ENCODE peak calls at places on chromosome 6, in eight cellular contexts. L is right atrium auricular region, H is spleen, Z is cardiac muscle cell, T is thyroid gland, I is AG04450, R is Caco-2, X is H9. N is an unnamed sample.

GRCh38 chr6:71489736-71490135 is 201.1 kb downstream of the OGFRL1 start:
- DNase-seq in L (no peak), H (no peak), Z (peak; percentile 92), T (peak; percentile 37), I (peak; percentile 78), R (peak; percentile 91), X (peak; percentile 42), N (no peak)

GRCh38 chr6:75863001-75863400 is 114.0 kb downstream of the MYO6 start:
- DNase-seq in L (no peak), H (no peak), Z (no peak), T (no peak), I (no peak), R (no peak), X (no peak), N (no peak)

GRCh38 chr6:35583893-35584688 is 71.4 kb upstream of the TULP1 start:
- DNase-seq in L (no peak), H (no peak), Z (peak; percentile 84), T (peak; percentile 83), I (peak; percentile 53), R (peak; percentile 54), X (peak; percentile 56), N (peak; percentile 81)

GRCh38 chr6:132683543-132683942 is 24.6 kb upstream of the TAAR1 start:
- DNase-seq in L (no peak), H (no peak), Z (peak; percentile 92), T (no peak), I (no peak), R (no peak), X (no peak), N (no peak)

GRCh38 chr6:52509281-52510212 is 67.3 kb downstream of the TRAM2 start:
- DNase-seq in L (peak; percentile 44), H (no peak), Z (no peak), T (no peak), I (no peak), R (no peak), X (no peak), N (no peak)

GRCh38 chr6:90434096-90434495 is 137.5 kb upstream of the BACH2 start:
- DNase-seq in L (no peak), H (no peak), Z (no peak), T (no peak), I (no peak), R (no peak), X (peak; percentile 57), N (no peak)

GRCh38 chr6:157659536-157660271 is 163.3 kb upstream of the SNX9 start:
- DNase-seq in L (no peak), H (no peak), Z (no peak), T (peak; percentile 53), I (no peak), R (no peak), X (no peak), N (no peak)

GRCh38 chr6:1796706-1797529 is 187.2 kb downstream of the FOXC1 start:
- DNase-seq in L (no peak), H (no peak), Z (no peak), T (no peak), I (no peak), R (no peak), X (no peak), N (no peak)

GRCh38 chr6:134235937-134236751 is 81.8 kb downstream of the SGK1 start:
- DNase-seq in L (no peak), H (no peak), Z (peak; percentile 45), T (no peak), I (peak; percentile 29), R (no peak), X (no peak), N (no peak)

GRCh38 chr6:90483116-90483839 is 103.6 kb downstream of the MAP3K7 start:
- DNase-seq in L (no peak), H (no peak), Z (peak; percentile 25), T (no peak), I (no peak), R (no peak), X (no peak), N (no peak)

GRCh38 chr6:76706566-76706965 is 634.1 kb upstream of the IMPG1 start:
- DNase-seq in L (no peak), H (no peak), Z (peak; percentile 42), T (no peak), I (no peak), R (no peak), X (no peak), N (no peak)

GRCh38 chr6:28589234-28589951 is 63.7 kb downstream of the GPX5 start:
- DNase-seq in L (no peak), H (no peak), Z (peak; percentile 90), T (peak; percentile 36), I (peak; percentile 74), R (peak; percentile 83), X (peak; percentile 93), N (no peak)

GRCh38 chr6:131400054-131400781 is 172.8 kb upstream of the ARG1 start:
- DNase-seq in L (no peak), H (no peak), Z (peak; percentile 72), T (no peak), I (peak; percentile 21), R (no peak), X (no peak), N (no peak)

GRCh38 chr6:84766796-84767590 is 2.6 kb upstream of the TBX18 start:
- DNase-seq in L (no peak), H (peak; percentile 63), Z (no peak), T (no peak), I (no peak), R (no peak), X (peak; percentile 74), N (no peak)
- H3K9me3 ChIP-seq in L (no peaks in the 10 kb centered on the region), H (peaks cover 7% of the 10 kb centered on the region), Z (no peaks in the 10 kb centered on the region), T (no peaks in the 10 kb centered on the region), I (peaks cover 23% of the 10 kb centered on the region), R (no peaks in the 10 kb centered on the region), X (no peaks in the 10 kb centered on the region), N (no peaks in the 10 kb centered on the region)

GRCh38 chr6:40584741-40585140 is 2.4 kb downstream of the LRFN2 start:
- DNase-seq in L (no peak), H (no peak), Z (no peak), T (no peak), I (no peak), R (no peak), X (no peak), N (no peak)

GRCh38 chr6:40585218-40585617 is 1.9 kb downstream of the LRFN2 start:
- DNase-seq in L (no peak), H (no peak), Z (no peak), T (no peak), I (no peak), R (no peak), X (no peak), N (no peak)

GRCh38 chr6:40585661-40586269 is 1.4 kb downstream of the LRFN2 start:
- DNase-seq in L (no peak), H (no peak), Z (no peak), T (peak; percentile 10), I (no peak), R (no peak), X (peak; percentile 73), N (no peak)

GRCh38 chr6:40583694-40584093 is 3.5 kb downstream of the LRFN2 start:
- DNase-seq in L (no peak), H (no peak), Z (no peak), T (no peak), I (no peak), R (no peak), X (no peak), N (no peak)

GRCh38 chr6:40582892-40583291 is 4.3 kb downstream of the LRFN2 start:
- DNase-seq in L (no peak), H (no peak), Z (no peak), T (no peak), I (no peak), R (no peak), X (no peak), N (no peak)
- TF ChIP-seq CTCF in L (no peak), H (no peak), Z (no peak), T (no peak), I (no peak), R (no peak), X (peak; percentile 58), N (no peak)

GRCh38 chr6:4801491-4802118 is 25.4 kb downstream of the CDYL start:
- DNase-seq in L (no peak), H (no peak), Z (no peak), T (no peak), I (no peak), R (no peak), X (no peak), N (no peak)

GRCh38 chr6:4800662-4801061 is 24.5 kb downstream of the CDYL start:
- DNase-seq in L (no peak), H (no peak), Z (no peak), T (no peak), I (no peak), R (no peak), X (no peak), N (no peak)

GRCh38 chr6:4797590-4797989 is 21.4 kb downstream of the CDYL start:
- DNase-seq in L (no peak), H (no peak), Z (no peak), T (no peak), I (no peak), R (no peak), X (no peak), N (no peak)

GRCh38 chr6:4802312-4802935 is 26.2 kb downstream of the CDYL start:
- DNase-seq in L (no peak), H (no peak), Z (no peak), T (no peak), I (no peak), R (no peak), X (no peak), N (no peak)

DNA sequence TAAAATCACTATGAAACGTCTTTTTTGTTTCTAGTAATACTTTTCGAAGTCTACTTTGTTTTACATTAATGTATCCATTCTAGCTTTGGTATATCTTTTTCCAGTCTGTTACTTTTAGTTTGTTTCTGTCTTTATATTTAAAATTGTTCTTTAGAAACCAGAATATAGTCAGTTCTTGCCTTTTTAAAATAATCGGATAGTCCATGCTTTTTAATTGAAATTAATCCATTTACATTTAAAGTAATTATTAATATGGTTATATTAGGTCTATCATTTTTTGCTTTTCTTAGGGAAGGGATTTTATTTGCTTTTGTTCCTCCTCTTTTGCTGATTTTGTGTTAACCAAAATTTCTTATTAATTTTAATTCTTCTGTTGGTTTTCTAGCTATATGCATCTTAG is 23.7 kb downstream of the CDYL start:
- DNase-seq in L (no peak), H (no peak), Z (no peak), T (no peak), I (no peak), R (no peak), X (no peak), N (no peak)
- H3K9me3 ChIP-seq in L (peaks cover 13% of the 10 kb centered on the region), H (peaks cover 22% of the 10 kb centered on the region), Z (no peaks in the 10 kb centered on the region), T (no peaks in the 10 kb centered on the region), I (peaks cover 4% of the 10 kb centered on the region), R (peaks cover 9% of the 10 kb centered on the region), X (no peaks in the 10 kb centered on the region), N (no peaks in the 10 kb centered on the region)

GRCh38 chr6:3259491-3259958 is 778 bp downstream of the PSMG4 start:
- DNase-seq in L (no peak), H (peak; percentile 80), Z (peak; percentile 31), T (peak; percentile 34), I (no peak), R (no peak), X (peak; percentile 57), N (no peak)

GRCh38 chr6:3258201-3258600 is 546 bp upstream of the PSMG4 start:
- DNase-seq in L (no peak), H (no peak), Z (no peak), T (no peak), I (no peak), R (no peak), X (no peak), N (no peak)

GRCh38 chr6:3260772-3261517 is 2.2 kb downstream of the PSMG4 start:
- DNase-seq in L (no peak), H (no peak), Z (no peak), T (peak; percentile 88), I (no peak), R (no peak), X (no peak), N (no peak)

GRCh38 chr6:3260296-3260695 is 1.5 kb downstream of the PSMG4 start:
- DNase-seq in L (no peak), H (no peak), Z (no peak), T (peak; percentile 35), I (no peak), R (no peak), X (no peak), N (no peak)

GRCh38 chr6:3258720-3259490 is at the start of gene PSMG4:
- DNase-seq in L (peak; percentile 91), H (peak; percentile 99), Z (peak; percentile 92), T (peak; percentile 93), I (peak; percentile 65), R (peak; percentile 94), X (peak; percentile 96), N (peak; percentile 93)
- TF ChIP-seq CTCF in L (no peak), H (no peak), Z (no peak), T (no peak), I (no peak), R (no peak), X (no peak), N (no peak)